ENCODE peak calls at places on chromosome 18, in nine cellular contexts. U is CD8-positive, alpha-beta memory T cell; A is nucleus accumbens; E is substantia nigra; K is activated T-cell treated with anti-CD3 and anti-CD28 coated beads, Interleukin-2, amount 50 U/mL, for 48 hours; Q is anterior cingulate cortex; T is bronchial epithelial cell; I is germinal center; B is SW480. G is an unnamed sample.

GRCh38 chr18:35749701-35750100 is 168.2 kb downstream of the GALNT1 start:
- DNase-seq in A (no peak), E (no peak), U (no peak), Q (no peak), B (no peak), K (no peak), I (no peak), T (peak), G (no peak)

GRCh38 chr18:3525870-3526420 is 76.0 kb downstream of the TGIF1 start:
- DNase-seq in E (peak), A (peak), B (peak), T (no peak), U (peak), K (peak), Q (peak), I (peak), G (peak)

GRCh38 chr18:54134053-54134452 is 90.4 kb downstream of the MBD2 start:
- DNase-seq in T (peak), B (no peak), Q (no peak), I (no peak), U (no peak), K (no peak), E (no peak), A (no peak), G (no peak)

GRCh38 chr18:13011719-13012118 is 20.6 kb downstream of the CEP192 start:
- DNase-seq in T (peak), E (no peak), K (no peak), U (no peak), I (no peak), A (no peak), Q (no peak), B (no peak), G (no peak)

GRCh38 chr18:45232058-45232457 is 383.2 kb upstream of the SLC14A2 start:
- DNase-seq in Q (no peak), A (no peak), K (no peak), B (no peak), U (no peak), T (no peak), I (no peak), E (no peak), G (no peak)

GRCh38 chr18:8623549-8624106 is 14.4 kb downstream of the RAB12 start:
- DNase-seq in K (no peak), E (no peak), B (peak), U (no peak), T (no peak), Q (peak), A (no peak), I (no peak), G (peak)

GRCh38 chr18:8375269-8375668 is 234.0 kb upstream of the RAB12 start:
- DNase-seq in Q (no peak), E (no peak), A (no peak), B (peak), K (no peak), T (peak), I (no peak), U (no peak), G (no peak)

GRCh38 chr18:47457614-47458013 is 206.2 kb upstream of the SKOR2 start:
- DNase-seq in I (no peak), K (no peak), U (no peak), A (no peak), T (no peak), B (no peak), E (no peak), Q (no peak), G (no peak)

GRCh38 chr18:61851940-61852451 is 40.8 kb downstream of the RNF152 start:
- DNase-seq in I (no peak), B (no peak), E (no peak), K (no peak), T (no peak), U (no peak), A (no peak), Q (no peak), G (no peak)

GRCh38 chr18:63339920-63340484 is 20.4 kb upstream of the BCL2 start:
- DNase-seq in T (peak), U (peak), K (peak), A (no peak), I (no peak), E (no peak), B (no peak), Q (no peak), G (peak)

GRCh38 chr18:76209597-76209996 is 285.4 kb downstream of the ZNF516 start:
- DNase-seq in B (no peak), K (no peak), Q (no peak), T (peak), A (no peak), U (no peak), I (no peak), E (no peak), G (no peak)

G was measured in B cell.